ENCODE peak calls at places on chromosomes 13 and 19, in six cellular contexts. H is fibroblast of lung; M is esophagus muscularis mucosa; V is heart left ventricle; O is IMR-90; Y is CD8-positive, alpha-beta T cell. N is an unnamed sample.

GRCh38 chr13:21549633-21550032 is 54.3 kb downstream of the MICU2 start:
- DNase-seq in O (no peak), M (no peak), Y (no peak), V (no peak), H (no peak), N (no peak)

GRCh38 chr19:2600914-2601870 is 101.3 kb downstream of the GNG7 start:
- DNase-seq in H (no peak), V (no peak), Y (no peak), M (no peak), O (no peak), N (no peak)

GRCh38 chr13:67506407-67506806 is 276.3 kb upstream of the PCDH9 start:
- DNase-seq in O (no peak), H (no peak), V (no peak), Y (no peak), M (no peak), N (no peak)

GRCh38 chr19:29884466-29884865 is 57.6 kb upstream of the URI1 start:
- DNase-seq in H (no peak), M (no peak), Y (no peak), V (no peak), O (no peak), N (no peak)

GRCh38 chr13:46845146-46845545 is 48.2 kb upstream of the ESD start:
- DNase-seq in H (no peak), Y (no peak), V (no peak), O (no peak), M (no peak), N (no peak)

GRCh38 chr13:52461265-52461664 is 6.0 kb downstream of the CKAP2 start:
- DNase-seq in O (no peak), M (no peak), H (no peak), Y (no peak), V (no peak), N (no peak)

GRCh38 chr13:62139597-62139996 is 723.9 kb upstream of the PCDH20 start:
- DNase-seq in Y (no peak), V (no peak), O (no peak), H (no peak), M (no peak), N (no peak)

GRCh38 chr19:45492627-45493470 is 4.0 kb downstream of the RTN2 start:
- DNase-seq in H (peak; percentile 91), V (peak; percentile 82), M (no peak), O (peak; percentile 80), Y (no peak), N (peak; percentile 65)

GRCh38 chr13:27920677-27921420 is 1.0 kb downstream of the PDX1 start:
- DNase-seq in Y (no peak), M (no peak), V (no peak), O (peak; percentile 6), H (peak; percentile 18), N (no peak)

GRCh38 chr19:1073063-1073955 is 6.3 kb downstream of the ARHGAP45 start:
- DNase-seq in H (no peak), Y (no peak), V (no peak), O (no peak), M (no peak), N (no peak)

GRCh38 chr13:106277483-106278154 is 257.8 kb downstream of the EFNB2 start:
- DNase-seq in V (peak; percentile 54), M (no peak), O (no peak), H (no peak), Y (no peak), N (peak; percentile 24)

DNA sequence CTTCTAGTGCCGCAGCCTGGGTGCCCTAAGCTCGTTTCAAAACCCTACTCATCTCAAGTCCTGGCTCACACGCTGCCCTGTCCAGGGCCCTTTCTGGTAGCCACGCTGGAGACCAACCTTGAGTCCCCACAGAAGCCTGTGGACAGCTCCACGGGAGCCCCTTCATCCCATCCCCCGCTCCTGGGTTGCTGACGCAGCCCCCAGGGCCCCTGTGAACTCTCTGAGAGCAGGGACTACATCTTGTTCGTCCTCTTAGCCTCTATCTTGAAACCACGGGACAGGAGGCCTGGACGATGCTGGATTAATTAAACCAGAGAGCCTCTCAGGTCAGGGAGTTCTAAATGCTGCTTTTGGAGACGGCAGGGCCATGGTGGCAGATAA is 7.4 kb downstream of the MLLT1 start:
- DNase-seq in M (no peak), H (no peak), O (no peak), V (no peak), Y (no peak), N (no peak)
- H3K27ac ChIP-seq in M (peak overlapping the region; percentile 91), H (peak overlapping the region; percentile 96), O (peak overlapping the region; percentile 81), V (peak overlapping the region; percentile 82), Y (no peak overlapping the region), N (peak overlapping the region; percentile 84)

GRCh38 chr19:47644743-47645499 is 36.0 kb downstream of the BICRA start:
- DNase-seq in O (no peak), H (no peak), Y (no peak), V (no peak), M (no peak), N (no peak)
- H3K27ac ChIP-seq in O (no peak overlapping the region), H (no peak overlapping the region), Y (no peak overlapping the region), V (no peak overlapping the region), M (peak overlapping the region; percentile 70), N (no peak overlapping the region)

DNA sequence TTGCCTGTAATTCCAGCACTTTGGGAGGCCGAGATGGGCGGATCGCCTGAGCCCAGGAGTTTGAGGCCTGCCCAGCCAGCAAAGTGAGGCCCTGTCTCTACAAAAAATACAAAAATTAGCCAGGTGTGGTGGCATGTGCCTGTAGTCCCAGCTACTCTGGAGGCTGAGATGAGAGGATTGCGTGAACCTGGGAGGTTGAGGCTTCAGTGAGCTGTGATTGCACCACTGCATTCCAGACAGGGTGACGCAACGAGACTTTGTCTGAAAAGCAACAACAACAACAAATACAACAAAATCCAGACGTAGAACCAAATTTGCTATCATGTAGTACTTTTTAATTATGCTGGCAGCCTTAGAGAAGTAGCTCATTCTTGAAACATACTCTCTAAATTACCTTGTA is 277.1 kb downstream of the KLF5 start:
- DNase-seq in Y (no peak), O (no peak), H (no peak), M (no peak), V (no peak), N (no peak)
- H3K27ac ChIP-seq in Y (no peak overlapping the region), O (no peak overlapping the region), H (no peak overlapping the region), M (no peak overlapping the region), V (no peak overlapping the region), N (no peak overlapping the region)

GRCh38 chr13:31887311-31887710 is 144.3 kb upstream of the FRY start:
- DNase-seq in O (peak; percentile 55), Y (no peak), V (no peak), M (no peak), H (peak; percentile 50), N (no peak)

GRCh38 chr13:31894931-31895330 is 136.6 kb upstream of the FRY start:
- DNase-seq in H (no peak), Y (no peak), M (no peak), V (no peak), O (no peak), N (no peak)

GRCh38 chr13:31895687-31896086 is 135.9 kb upstream of the FRY start:
- DNase-seq in V (no peak), O (no peak), M (no peak), H (no peak), Y (no peak), N (no peak)

GRCh38 chr13:31890946-31891345 is 140.6 kb upstream of the FRY start:
- DNase-seq in H (no peak), Y (no peak), V (peak; percentile 46), O (no peak), M (no peak), N (peak; percentile 55)

DNA sequence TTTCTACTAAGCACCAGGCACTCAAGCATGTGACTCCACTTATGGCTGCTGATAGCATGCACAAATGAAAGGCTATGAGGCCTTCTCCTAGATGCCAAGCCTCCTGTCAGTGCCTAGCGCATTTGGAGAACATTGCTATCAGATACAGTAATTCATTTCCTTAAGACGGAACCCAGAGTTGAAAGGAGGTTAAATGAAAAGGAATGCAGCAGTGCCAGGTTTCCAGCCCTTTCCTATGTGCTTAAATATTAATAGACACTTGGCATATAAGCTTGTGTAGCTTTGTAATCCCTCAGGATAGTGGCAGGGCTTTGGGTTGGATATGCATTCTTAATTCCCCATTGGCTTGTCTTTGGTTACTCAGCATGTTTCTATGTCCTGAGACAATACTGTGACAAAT is 140.1 kb upstream of the FRY start:
- DNase-seq in V (no peak), Y (no peak), O (no peak), M (no peak), H (no peak), N (no peak)
- H3K27ac ChIP-seq in V (peak overlapping the region; percentile 92), Y (no peak overlapping the region), O (no peak overlapping the region), M (no peak overlapping the region), H (no peak overlapping the region), N (peak overlapping the region; percentile 82)

GRCh38 chr13:110517505-110518149 is 43.9 kb downstream of the RAB20 start:
- DNase-seq in V (no peak), M (no peak), O (no peak), Y (no peak), H (no peak), N (no peak)

GRCh38 chr13:110519506-110519905 is 42.0 kb downstream of the RAB20 start:
- DNase-seq in V (no peak), M (no peak), Y (no peak), O (no peak), H (no peak), N (no peak)

GRCh38 chr13:110518571-110518970 is 43.0 kb downstream of the RAB20 start:
- DNase-seq in V (no peak), H (no peak), Y (no peak), O (no peak), M (no peak), N (no peak)

GRCh38 chr13:110518150-110518525 is 43.4 kb downstream of the RAB20 start:
- DNase-seq in Y (no peak), H (no peak), V (no peak), M (no peak), O (no peak), N (no peak)

GRCh38 chr13:110519046-110519445 is 42.5 kb downstream of the RAB20 start:
- DNase-seq in O (no peak), M (no peak), Y (no peak), H (no peak), V (no peak), N (no peak)
- H3K27ac ChIP-seq in O (no peak overlapping the region), M (no peak overlapping the region), Y (no peak overlapping the region), H (no peak overlapping the region), V (no peak overlapping the region), N (no peak overlapping the region)

GRCh38 chr19:40683437-40683836 is 7.0 kb downstream of the NUMBL start:
- DNase-seq in Y (no peak), V (no peak), H (no peak), M (no peak), O (no peak), N (no peak)
- H3K27ac ChIP-seq in Y (no peak overlapping the region), V (no peak overlapping the region), H (no peak overlapping the region), M (no peak overlapping the region), O (no peak overlapping the region), N (peak overlapping the region; percentile 17)

GRCh38 chr19:15402411-15403150 is 16.2 kb downstream of the AKAP8L start:
- DNase-seq in H (no peak), Y (no peak), V (peak; percentile 78), M (no peak), O (no peak), N (peak; percentile 55)
- H3K27ac ChIP-seq in H (no peak overlapping the region), Y (no peak overlapping the region), V (peak overlapping the region; percentile 63), M (peak overlapping the region; percentile 78), O (no peak overlapping the region), N (peak overlapping the region; percentile 80)